ENCODE peak calls at places on chromosomes 4 and X, in five cellular contexts. S is GM12865, X is cardiac fibroblast, R is Daoy, M is HEK293T. A is an unnamed sample.

GRCh38 chrX:22088326-22088725 is 56.2 kb downstream of the PHEX start:
- DNase-seq in R (no peak), M (no peak), S (no peak), X (no peak), A (no peak)

GRCh38 chr4:36280555-36280954 is 861 bp upstream of the DTHD1 start:
- DNase-seq in X (no peak), M (no peak), R (no peak), S (no peak), A (no peak)

GRCh38 chr4:141131738-141132688 is 1.3 kb downstream of the RNF150 start:
- DNase-seq in S (no peak), M (peak), R (peak), X (no peak), A (no peak)

GRCh38 chr4:144732584-144733130 is 86.7 kb downstream of the HHIP start:
- DNase-seq in X (no peak), R (peak), S (no peak), M (no peak), A (no peak)

GRCh38 chr4:123937612-123938011 is 541.0 kb downstream of the SPRY1 start:
- DNase-seq in R (no peak), S (no peak), M (no peak), X (no peak), A (no peak)

GRCh38 chr4:20698382-20698781 is 1.9 kb upstream of the PACRGL start:
- DNase-seq in M (no peak), S (no peak), R (no peak), X (peak), A (no peak)

GRCh38 chrX:65706041-65706828 is 38.8 kb downstream of the MSN start:
- DNase-seq in R (peak), M (no peak), X (peak), S (peak), A (peak)

GRCh38 chr4:74632634-74633033 is 161.7 kb downstream of the BTC start:
- DNase-seq in S (no peak), R (peak), X (peak), M (no peak), A (peak)